ENCODE peak calls at places on chromosomes 4 and X, in six cellular contexts. Y is mesenchymal stem cell, X is neuronal stem cell, K is mesendoderm, P is H1, S is IMR-90. L is an unnamed sample.

GRCh38 chr4:178415925-178416324 is 973.7 kb upstream of the AGA start:
- DNase-seq in Y (no peak), P (no peak), X (no peak), S (no peak), K (no peak), L (no peak)

GRCh38 chr4:113300384-113301011 is 251.0 kb downstream of the ANK2 start:
- DNase-seq in X (no peak), K (peak), P (no peak), S (peak), Y (peak), L (no peak)

GRCh38 chrX:120823554-120823953 is 52.1 kb downstream of the CT47B1 start:
- DNase-seq in P (no peak), S (no peak), X (no peak), K (no peak), Y (no peak), L (no peak)

GRCh38 chr4:26613242-26613641 is 29.4 kb downstream of the TBC1D19 start:
- DNase-seq in Y (peak), K (no peak), P (no peak), S (peak), X (no peak), L (no peak)

GRCh38 chrX:27890611-27891010 is 82.8 kb downstream of the MAGEB10 start:
- DNase-seq in Y (peak), S (peak), X (no peak), K (peak), P (no peak), L (no peak)

GRCh38 chr4:153725070-153725810 is 34.6 kb downstream of the RNF175 start:
- DNase-seq in Y (no peak), K (no peak), S (no peak), P (no peak), X (no peak), L (no peak)

GRCh38 chrX:110103344-110103743 is 100.4 kb downstream of the TMEM164 start:
- DNase-seq in S (no peak), K (peak), P (no peak), X (no peak), Y (no peak), L (no peak)

GRCh38 chr4:107825072-107825789 is 499 bp downstream of the SGMS2 start:
- DNase-seq in X (peak), K (peak), S (peak), P (no peak), Y (peak), L (peak)

GRCh38 chr4:119286377-119287002 is 35.4 kb downstream of the FABP2 start:
- DNase-seq in S (peak), Y (peak), P (no peak), K (peak), X (peak), L (peak)

GRCh38 chr4:144646523-144647094 is 653 bp downstream of the HHIP start:
- DNase-seq in K (peak), Y (peak), X (no peak), S (no peak), P (no peak), L (no peak)

GRCh38 chrX:119692241-119693031 is 532 bp downstream of the SEPTIN6 start:
- DNase-seq in S (peak), X (no peak), K (peak), P (no peak), Y (peak), L (peak)

DNA sequence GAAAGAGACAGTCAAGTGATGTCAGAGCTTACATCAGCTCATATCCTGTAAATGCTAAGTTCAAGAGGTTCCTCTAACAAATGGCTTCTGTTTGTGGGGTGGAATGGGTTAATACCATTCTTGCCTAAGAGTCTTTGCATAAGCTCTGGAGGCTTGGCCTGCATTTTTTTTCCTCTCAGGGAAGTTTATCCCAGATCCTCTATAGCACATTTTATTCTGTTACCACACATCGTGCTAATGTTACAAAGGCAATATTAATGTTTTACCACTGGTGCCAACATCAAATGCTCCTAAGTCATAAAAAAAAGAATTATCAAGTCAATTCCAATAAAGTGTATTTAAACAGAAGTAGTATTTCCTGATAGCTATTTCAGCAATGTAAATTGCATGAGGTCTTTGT is 2.9 kb upstream of the ADH6 start:
- DNase-seq in P (no peak), X (no peak), K (peak), Y (peak), S (peak), L (no peak)
- H4K8ac ChIP-seq in P (no peak), X (no peak), K (no peak), Y (no peak), S (no peak), L (no peak)

GRCh38 chr4:6239486-6239885 is 30.2 kb upstream of the WFS1 start:
- DNase-seq in S (no peak), K (no peak), Y (no peak), X (no peak), P (no peak), L (no peak)
- H2BK5ac ChIP-seq in S (no peak), K (no peak), Y (no peak), X (no peak), P (no peak), L (no peak)

DNA sequence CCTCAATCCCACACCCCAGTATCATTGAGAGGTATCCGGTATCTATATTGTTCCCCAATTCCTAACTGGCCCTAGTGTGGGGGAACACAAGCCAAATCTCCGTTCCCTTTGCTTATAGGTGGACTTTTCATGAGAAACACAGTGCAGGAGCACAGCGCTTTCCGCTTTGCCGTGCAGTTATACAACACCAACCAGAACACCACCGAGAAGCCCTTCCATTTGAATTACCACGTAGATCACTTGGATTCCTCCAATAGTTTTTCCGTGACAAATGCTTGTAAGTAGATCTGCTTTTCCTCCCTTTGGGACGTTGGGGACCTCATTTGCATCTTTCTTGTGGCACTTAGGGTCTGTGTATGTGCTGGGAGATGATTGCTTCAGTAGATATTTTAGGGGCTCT is 1.6 kb downstream of the GRIA3 start:
- DNase-seq in K (no peak), P (no peak), X (no peak), Y (no peak), S (no peak), L (no peak)
- H3K4me3 ChIP-seq in K (no peak), P (peak), X (peak), Y (no peak), S (no peak), L (no peak)

GRCh38 chr4:168557658-168558057 is 60.8 kb downstream of the PALLD start:
- DNase-seq in Y (no peak), P (no peak), S (no peak), X (no peak), K (peak), L (no peak)
- H4K8ac ChIP-seq in Y (no peak), P (no peak), S (no peak), X (no peak), K (no peak), L (no peak)

GRCh38 chr4:40933272-40934053 is 183.7 kb downstream of the NSUN7 start:
- DNase-seq in X (no peak), S (peak), P (no peak), K (no peak), Y (no peak), L (peak)
- H2BK5ac ChIP-seq in X (no peak), S (peak), P (no peak), K (no peak), Y (no peak), L (no peak)

GRCh38 chrX:9587551-9588096 is 122.8 kb downstream of the TBL1X start:
- DNase-seq in X (no peak), P (no peak), Y (no peak), K (no peak), S (no peak), L (peak)

GRCh38 chrX:9591496-9591895 is 126.6 kb downstream of the TBL1X start:
- DNase-seq in Y (no peak), K (no peak), X (no peak), S (no peak), P (no peak), L (no peak)

GRCh38 chrX:9581771-9582396 is 117.0 kb downstream of the TBL1X start:
- DNase-seq in S (no peak), K (no peak), P (no peak), X (no peak), Y (no peak), L (no peak)

DNA sequence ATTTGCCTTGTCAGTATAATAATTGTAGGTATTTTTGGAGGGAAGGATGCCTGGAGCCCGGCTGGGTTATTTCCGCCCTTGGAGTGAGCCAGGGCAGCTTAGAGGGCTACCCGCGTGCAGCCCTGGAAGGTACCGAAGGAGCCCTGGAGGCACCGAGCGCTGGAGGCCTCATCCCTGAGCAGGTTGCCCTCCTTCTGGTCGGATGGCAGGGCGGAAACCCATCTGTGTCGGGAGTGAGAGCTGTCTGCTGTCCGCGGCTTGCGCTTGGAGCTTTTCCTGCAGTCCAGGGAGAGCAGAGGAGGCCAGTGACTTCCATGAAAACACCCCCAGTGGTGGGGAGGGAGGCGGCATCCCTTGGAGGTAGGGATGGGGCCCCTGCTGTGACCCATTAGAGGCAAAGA is 122.1 kb downstream of the TBL1X start:
- DNase-seq in S (no peak), K (peak), Y (no peak), P (no peak), X (no peak), L (no peak)
- H3K4me3 ChIP-seq in S (no peak), K (no peak), Y (no peak), P (no peak), X (no peak), L (no peak)

DNA sequence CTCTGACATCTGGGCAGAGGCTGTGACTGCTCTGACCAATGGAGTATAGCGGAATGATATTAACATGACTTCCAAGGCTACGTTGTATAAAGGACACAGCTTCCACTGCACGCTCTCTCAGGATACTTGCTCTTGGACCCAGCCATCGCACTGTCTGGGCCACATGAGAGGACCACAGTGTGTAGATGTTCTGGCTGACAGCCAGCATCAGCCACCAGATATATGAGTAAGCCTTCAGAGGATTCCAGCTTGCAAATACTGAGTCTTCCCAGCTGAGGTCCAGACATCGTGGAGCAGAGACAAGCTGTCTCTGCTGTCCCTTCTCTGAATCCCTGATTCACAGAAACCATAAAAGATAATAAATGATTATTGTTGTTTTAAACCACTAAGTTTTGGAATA is 146.8 kb upstream of the USP9X start:
- DNase-seq in S (peak), P (no peak), X (no peak), Y (peak), K (no peak), L (no peak)
- H4K8ac ChIP-seq in S (no peak), P (no peak), X (no peak), Y (no peak), K (no peak), L (no peak)

GRCh38 chr4:98928505-98929340 is at the start of gene EIF4E:
- DNase-seq in P (peak), K (peak), X (peak), Y (peak), S (peak), L (peak)
- H2BK5ac ChIP-seq in P (peak), K (peak), X (peak), Y (peak), S (peak), L (peak)

L was measured in trophoblast cell.